ENCODE peak calls at places on chromosomes 12 and 14, in nine cellular contexts. D is cardiac muscle cell; U is iPS DF 19.7; T is anterior cingulate cortex; A is memory B cell; Q is kidney tubule cell; E is stomach; V is CD8-positive, alpha-beta memory T cell; Y is HT1080. M is an unnamed sample.

GRCh38 chr14:84749191-84749945 is 780.6 kb upstream of the FLRT2 start:
- DNase-seq in D (peak), U (no peak), T (no peak), A (no peak), Q (peak), E (no peak), V (no peak), Y (no peak), M (no peak)

GRCh38 chr12:6563448-6564050 is 4.5 kb downstream of the NOP2 start:
- DNase-seq in D (peak), U (no peak), T (no peak), A (peak), Q (peak), E (peak), V (peak), Y (peak), M (peak)

GRCh38 chr14:91413547-91414474 is 3.8 kb downstream of the CCDC88C start:
- DNase-seq in D (no peak), U (peak), T (no peak), A (no peak), Q (peak), E (peak), V (peak), Y (no peak), M (no peak)

GRCh38 chr14:103871596-103872480 is 24.5 kb upstream of the PPP1R13B start:
- DNase-seq in D (peak), U (no peak), T (no peak), A (peak), Q (no peak), E (peak), V (peak), Y (no peak), M (no peak)

GRCh38 chr14:24139272-24139934 is 2.0 kb downstream of the EMC9 start:
- DNase-seq in D (no peak), U (no peak), T (no peak), A (no peak), Q (peak), E (no peak), V (no peak), Y (no peak), M (no peak)

GRCh38 chr12:123282111-123282510 is 10.5 kb upstream of the CDK2AP1 start:
- DNase-seq in D (no peak), U (no peak), T (no peak), A (no peak), Q (no peak), E (no peak), V (no peak), Y (no peak), M (no peak)

GRCh38 chr14:56199095-56199975 is 81.1 kb downstream of the PELI2 start:
- DNase-seq in D (peak), U (no peak), T (no peak), A (no peak), Q (peak), E (no peak), V (no peak), Y (peak), M (no peak)

GRCh38 chr12:48767521-48767920 is 21.4 kb downstream of the ADCY6 start:
- DNase-seq in D (no peak), U (no peak), T (no peak), A (no peak), Q (no peak), E (no peak), V (no peak), Y (no peak), M (no peak)

GRCh38 chr12:121116318-121117225 is 16.1 kb upstream of the P2RX7 start:
- DNase-seq in D (no peak), U (no peak), T (no peak), A (no peak), Q (no peak), E (no peak), V (no peak), Y (no peak), M (no peak)

GRCh38 chr12:76346798-76347420 is 1.3 kb downstream of the BBS10 start:
- DNase-seq in D (peak), U (no peak), T (no peak), A (no peak), Q (peak), E (no peak), V (no peak), Y (peak), M (no peak)

GRCh38 chr14:33465952-33466700 is 484.7 kb downstream of the EGLN3 start:
- DNase-seq in D (no peak), U (no peak), T (no peak), A (no peak), Q (peak), E (no peak), V (no peak), Y (no peak), M (no peak)

GRCh38 chr14:89303452-89304435 is 113.3 kb downstream of the FOXN3 start:
- DNase-seq in D (peak), U (no peak), T (peak), A (peak), Q (peak), E (peak), V (peak), Y (peak), M (no peak)

GRCh38 chr12:31835276-31835882 is 106.6 kb upstream of the AMN1 start:
- DNase-seq in D (no peak), U (no peak), T (no peak), A (no peak), Q (peak), E (no peak), V (no peak), Y (no peak), M (no peak)

GRCh38 chr12:91023326-91024004 is 18.7 kb upstream of the EPYC start:
- DNase-seq in D (peak), U (no peak), T (no peak), A (no peak), Q (peak), E (no peak), V (no peak), Y (peak), M (no peak)

GRCh38 chr12:87329076-87329863 is 699.9 kb downstream of the C12orf50 start:
- DNase-seq in D (peak), U (no peak), T (no peak), A (no peak), Q (no peak), E (no peak), V (no peak), Y (no peak), M (no peak)

GRCh38 chr12:58099476-58099875 is 158.1 kb downstream of the ATP23 start:
- DNase-seq in D (no peak), U (no peak), T (no peak), A (no peak), Q (no peak), E (no peak), V (no peak), Y (no peak), M (no peak)

GRCh38 chr12:2963154-2963759 is 4.1 kb downstream of the TEAD4 start:
- DNase-seq in D (no peak), U (no peak), T (no peak), A (no peak), Q (no peak), E (no peak), V (no peak), Y (peak), M (no peak)

GRCh38 chr14:20515846-20516245 is 10.5 kb downstream of the RNASE10 start:
- DNase-seq in D (no peak), U (no peak), T (no peak), A (no peak), Q (no peak), E (no peak), V (no peak), Y (no peak), M (no peak)

GRCh38 chr12:2813573-2814185 is 1.2 kb downstream of the ITFG2 start:
- DNase-seq in D (peak), U (no peak), T (no peak), A (peak), Q (peak), E (no peak), V (peak), Y (peak), M (peak)

GRCh38 chr12:39392154-39392925 is 50.6 kb downstream of the KIF21A start:
- DNase-seq in D (no peak), U (no peak), T (no peak), A (no peak), Q (no peak), E (peak), V (no peak), Y (no peak), M (no peak)

GRCh38 chr12:120539303-120539702 is 5.1 kb downstream of the RNF10 start:
- DNase-seq in D (peak), U (no peak), T (no peak), A (no peak), Q (peak), E (no peak), V (no peak), Y (no peak), M (no peak)

GRCh38 chr12:109744991-109745942 is 31.6 kb downstream of the FAM222A start:
- DNase-seq in D (peak), U (no peak), T (no peak), A (no peak), Q (peak), E (peak), V (no peak), Y (no peak), M (no peak)

GRCh38 chr12:71958056-71958455 is 19.4 kb downstream of the TPH2 start:
- DNase-seq in D (no peak), U (no peak), T (no peak), A (no peak), Q (peak), E (no peak), V (no peak), Y (peak), M (no peak)

GRCh38 chr14:27050195-27050594 is 452.4 kb upstream of the NOVA1 start:
- DNase-seq in D (no peak), U (no peak), T (no peak), A (no peak), Q (no peak), E (no peak), V (no peak), Y (no peak), M (no peak)

GRCh38 chr12:28611501-28611900 is 421.2 kb downstream of the CCDC91 start:
- DNase-seq in D (no peak), U (no peak), T (no peak), A (no peak), Q (peak), E (no peak), V (no peak), Y (no peak), M (no peak)

GRCh38 chr12:122111070-122111750 is 32.7 kb downstream of the MLXIP start:
- DNase-seq in D (no peak), U (no peak), T (no peak), A (no peak), Q (peak), E (no peak), V (no peak), Y (no peak), M (no peak)

GRCh38 chr12:117334855-117335587 is 26.4 kb downstream of the NOS1 start:
- DNase-seq in D (no peak), U (no peak), T (no peak), A (no peak), Q (no peak), E (no peak), V (no peak), Y (no peak), M (no peak)

GRCh38 chr12:1918081-1918874 is at the start of gene CACNA2D4:
- DNase-seq in D (no peak), U (no peak), T (no peak), A (no peak), Q (no peak), E (peak), V (no peak), Y (no peak), M (peak)

GRCh38 chr12:118853634-118854033 is 127.7 kb upstream of the SRRM4 start:
- DNase-seq in D (no peak), U (no peak), T (no peak), A (no peak), Q (peak), E (no peak), V (no peak), Y (no peak), M (no peak)

GRCh38 chr12:84508943-84509342 is 403.7 kb downstream of the SLC6A15 start:
- DNase-seq in D (peak), U (no peak), T (no peak), A (no peak), Q (no peak), E (no peak), V (no peak), Y (no peak), M (no peak)

M was measured in NT2/D1.